ENCODE peak calls at places on chromosomes 13 and 19, in nine cellular contexts. V, H, T, G, C, N, O, X and F are unnamed samples.

GRCh38 chr19:40253611-40254092 is 27.2 kb upstream of the CCNP start:
- DNase-seq in V (no peak), H (no peak), T (no peak), G (no peak), C (no peak), N (no peak), O (no peak), X (no peak), F (no peak)

GRCh38 chr13:108322206-108322824 is 52.8 kb downstream of the TNFSF13B start:
- DNase-seq in V (peak; percentile 52), H (no peak), T (peak; percentile 16), G (peak; percentile 22), C (no peak), N (no peak), O (peak; percentile 47), X (peak; percentile 64), F (no peak)

GRCh38 chr19:49554701-49555181 is 25.6 kb downstream of the NOSIP start:
- DNase-seq in V (no peak), H (peak; percentile 42), T (no peak), G (no peak), C (peak; percentile 26), N (peak; percentile 58), O (no peak), X (no peak), F (peak; percentile 74)

GRCh38 chr13:43284162-43284561 is 260.8 kb downstream of the DNAJC15 start:
- DNase-seq in V (peak; percentile 92), H (no peak), T (no peak), G (peak; percentile 23), C (no peak), N (no peak), O (peak; percentile 69), X (peak; percentile 58), F (no peak)

GRCh38 chr13:53204598-53204997 is 176.0 kb downstream of the OLFM4 start:
- DNase-seq in V (no peak), H (no peak), T (no peak), G (no peak), C (no peak), N (no peak), O (no peak), X (no peak), F (no peak)

GRCh38 chr19:11204943-11205349 is 7.6 kb upstream of the KANK2 start:
- DNase-seq in V (no peak), H (no peak), T (no peak), G (no peak), C (no peak), N (peak; percentile 47), O (no peak), X (no peak), F (no peak)

GRCh38 chr19:6828306-6828697 is 55.8 kb downstream of the VAV1 start:
- DNase-seq in V (no peak), H (no peak), T (no peak), G (no peak), C (no peak), N (no peak), O (no peak), X (no peak), F (no peak)

GRCh38 chr13:74683411-74683810 is 549.2 kb upstream of the KLF12 start:
- DNase-seq in V (no peak), H (no peak), T (no peak), G (no peak), C (no peak), N (no peak), O (no peak), X (peak; percentile 22), F (no peak)

GRCh38 chr13:97884707-97885468 is 68.6 kb upstream of the IPO5 start:
- DNase-seq in V (no peak), H (no peak), T (no peak), G (no peak), C (no peak), N (no peak), O (no peak), X (no peak), F (no peak)

GRCh38 chr13:30063892-30064291 is 213.5 kb upstream of the UBL3 start:
- DNase-seq in V (no peak), H (no peak), T (no peak), G (no peak), C (no peak), N (no peak), O (no peak), X (no peak), F (no peak)

GRCh38 chr13:42883142-42883541 is 101.8 kb downstream of the FAM216B start:
- DNase-seq in V (no peak), H (no peak), T (no peak), G (peak; percentile 22), C (no peak), N (no peak), O (peak; percentile 16), X (peak; percentile 76), F (no peak)

GRCh38 chr19:23867895-23868294 is 46.8 kb upstream of the ZNF726 start:
- DNase-seq in V (no peak), H (no peak), T (no peak), G (no peak), C (no peak), N (no peak), O (no peak), X (no peak), F (no peak)

GRCh38 chr19:55106591-55106990 is 10.8 kb downstream of the PPP1R12C start:
- DNase-seq in V (no peak), H (no peak), T (peak; percentile 18), G (no peak), C (no peak), N (no peak), O (no peak), X (no peak), F (no peak)

GRCh38 chr13:31930901-31931522 is 100.6 kb upstream of the FRY start:
- DNase-seq in V (no peak), H (no peak), T (no peak), G (no peak), C (no peak), N (no peak), O (no peak), X (no peak), F (no peak)

GRCh38 chr13:33525759-33526158 is 240.2 kb upstream of the STARD13 start:
- DNase-seq in V (no peak), H (no peak), T (no peak), G (no peak), C (no peak), N (no peak), O (no peak), X (no peak), F (no peak)

GRCh38 chr13:51840917-51841316 is 4.1 kb downstream of the TMEM272 start:
- DNase-seq in V (no peak), H (no peak), T (no peak), G (no peak), C (no peak), N (no peak), O (no peak), X (no peak), F (no peak)

DNA sequence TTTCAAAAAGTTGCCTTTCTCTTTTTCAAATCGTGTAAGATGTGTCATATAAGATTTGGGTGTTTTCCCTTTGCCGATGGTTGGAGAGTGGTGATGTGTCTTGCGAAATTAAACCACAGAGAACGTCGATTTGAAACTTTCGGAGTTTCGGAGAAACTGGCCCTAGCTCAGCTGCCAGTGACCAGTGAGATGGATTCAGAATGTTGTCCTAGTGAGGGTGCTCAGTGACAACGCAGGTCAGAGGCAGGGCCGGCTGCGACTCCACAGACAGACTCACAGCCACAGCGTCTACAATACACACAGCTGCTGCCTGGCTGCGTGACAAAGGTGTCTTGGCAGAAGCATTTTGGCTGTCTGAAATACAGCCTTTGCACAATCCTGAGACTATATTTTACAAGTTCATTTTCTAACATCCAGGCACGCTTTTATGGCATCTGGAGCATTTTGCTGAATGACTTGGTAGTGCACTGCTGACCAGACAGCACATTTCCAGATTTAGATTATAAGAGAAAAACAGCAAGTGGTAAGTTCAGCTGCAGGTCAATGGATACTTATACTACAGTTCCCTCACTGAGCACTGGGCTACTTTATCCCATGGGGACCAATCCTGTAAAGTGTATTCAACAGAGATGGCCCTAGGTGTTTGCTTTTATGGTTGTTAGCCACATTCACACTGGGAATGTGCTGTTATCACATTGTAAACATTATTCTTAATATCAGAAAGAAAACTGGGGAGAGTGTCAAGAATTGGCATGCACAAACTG is 207.5 kb downstream of the KCNRG start:
- DNase-seq in V (peak; percentile 68), H (no peak), T (no peak), G (peak; percentile 83), C (peak; percentile 80), N (peak; percentile 52), O (peak; percentile 75), X (peak; percentile 90), F (peak; percentile 55)
- TF ChIP-seq CTCF in V (no peak), H (no peak), T (no peak), G (no peak), C (no peak), N (no peak), O (no peak), X (no peak), F (no peak)

GRCh38 chr13:107203146-107203847 is 635.4 kb upstream of the ARGLU1 start:
- DNase-seq in V (no peak), H (no peak), T (no peak), G (peak; percentile 15), C (no peak), N (no peak), O (no peak), X (peak; percentile 56), F (peak; percentile 16)
- TF ChIP-seq CTCF in V (no peak), H (no peak), T (no peak), G (peak; percentile 61), C (peak; percentile 28), N (no peak), O (peak; percentile 51), X (peak; percentile 37), F (no peak)

GRCh38 chr13:100722517-100722916 is 47.9 kb upstream of the TMTC4 start:
- DNase-seq in V (no peak), H (no peak), T (no peak), G (no peak), C (no peak), N (no peak), O (no peak), X (no peak), F (no peak)
- TF ChIP-seq CTCF in V (no peak), H (no peak), T (no peak), G (peak; percentile 41), C (no peak), N (no peak), O (no peak), X (no peak), F (no peak)

GRCh38 chr13:23903906-23904280 is 6.6 kb upstream of the C1QTNF9B start:
- DNase-seq in V (no peak), H (no peak), T (no peak), G (no peak), C (no peak), N (no peak), O (no peak), X (no peak), F (no peak)

GRCh38 chr13:23901365-23901764 is 4.1 kb upstream of the C1QTNF9B start:
- DNase-seq in V (peak; percentile 61), H (no peak), T (no peak), G (peak; percentile 44), C (no peak), N (no peak), O (peak; percentile 19), X (no peak), F (no peak)

GRCh38 chr13:23902975-23903905 is 5.9 kb upstream of the C1QTNF9B start:
- DNase-seq in V (no peak), H (no peak), T (peak; percentile 43), G (no peak), C (no peak), N (peak; percentile 15), O (no peak), X (no peak), F (no peak)

GRCh38 chr13:23898101-23898500 is 799 bp upstream of the C1QTNF9B start:
- DNase-seq in V (peak; percentile 98), H (no peak), T (no peak), G (no peak), C (no peak), N (no peak), O (no peak), X (peak; percentile 82), F (no peak)

GRCh38 chr13:23899555-23899954 is 2.3 kb upstream of the C1QTNF9B start:
- DNase-seq in V (peak; percentile 74), H (peak; percentile 28), T (peak; percentile 37), G (peak; percentile 64), C (no peak), N (peak; percentile 25), O (peak; percentile 48), X (peak; percentile 61), F (peak; percentile 18)
- TF ChIP-seq CTCF in V (peak; percentile 74), H (peak; percentile 39), T (peak; percentile 72), G (peak; percentile 68), C (peak; percentile 58), N (peak; percentile 36), O (peak; percentile 55), X (peak; percentile 51), F (no peak)